ENCODE peak calls at places on chromosomes 6 and 20, in six cellular contexts. R, K, S, E, B and Q are unnamed samples.

GRCh38 chr6:70955441-70956190 is 1.2 kb downstream of the B3GAT2 start:
- DNase-seq in S (peak; percentile 82), K (peak; percentile 64), R (peak; percentile 96), E (peak; percentile 11), B (peak; percentile 70), Q (peak; percentile 97)

GRCh38 chr6:149130093-149130872 is 187.2 kb upstream of the TAB2 start:
- DNase-seq in R (no peak), S (no peak), B (no peak), K (no peak), E (no peak), Q (no peak)

GRCh38 chr20:1911536-1911935 is 16.3 kb downstream of the SIRPA start:
- DNase-seq in R (no peak), K (no peak), S (no peak), E (no peak), B (no peak), Q (no peak)

GRCh38 chr6:132530293-132530974 is 7.6 kb upstream of the TAAR9 start:
- DNase-seq in B (no peak), E (peak; percentile 21), R (peak; percentile 82), S (peak; percentile 81), K (peak; percentile 72), Q (peak; percentile 58)

GRCh38 chr6:44478158-44478557 is 90.7 kb downstream of the CDC5L start:
- DNase-seq in R (no peak), S (no peak), E (no peak), K (no peak), B (no peak), Q (no peak)

GRCh38 chr20:56582557-56582956 is 46.5 kb upstream of the TFAP2C start:
- DNase-seq in B (no peak), S (no peak), K (no peak), R (no peak), E (no peak), Q (no peak)

GRCh38 chr6:117681321-117681720 is 6.1 kb downstream of the NUS1 start:
- DNase-seq in R (no peak), S (no peak), E (no peak), K (no peak), B (no peak), Q (no peak)

GRCh38 chr20:50126662-50127061 is 13.7 kb upstream of the UBE2V1 start:
- DNase-seq in E (no peak), K (no peak), R (no peak), B (no peak), S (no peak), Q (no peak)

GRCh38 chr20:21265457-21266190 is 37.5 kb upstream of the XRN2 start:
- DNase-seq in S (no peak), K (no peak), R (no peak), B (no peak), E (no peak), Q (no peak)

GRCh38 chr20:56454754-56455153 is 13.7 kb upstream of the RTF2 start:
- DNase-seq in R (no peak), B (no peak), S (no peak), E (no peak), K (no peak), Q (no peak)

GRCh38 chr6:27237089-27237723 is 10.3 kb upstream of the PRSS16 start:
- DNase-seq in B (no peak), K (peak; percentile 27), E (no peak), S (peak; percentile 91), R (peak; percentile 83), Q (peak; percentile 80)

GRCh38 chr6:105097288-105097687 is 82.5 kb downstream of the POPDC3 start:
- DNase-seq in S (no peak), E (no peak), R (no peak), K (no peak), B (no peak), Q (no peak)

GRCh38 chr20:56187791-56188190 is 60.7 kb upstream of the MC3R start:
- DNase-seq in B (no peak), R (no peak), K (peak; percentile 16), S (peak; percentile 6), E (no peak), Q (no peak)

GRCh38 chr6:36676142-36677058 is 2.1 kb upstream of the CDKN1A start:
- DNase-seq in K (peak; percentile 81), B (no peak), E (no peak), R (no peak), S (no peak), Q (no peak)

GRCh38 chr6:106973841-106974336 is 640 bp downstream of the CD24 start:
- DNase-seq in K (no peak), E (no peak), B (no peak), S (no peak), R (peak; percentile 32), Q (peak; percentile 33)

GRCh38 chr20:1500496-1500895 is 9.3 kb upstream of the SIRPB2 start:
- DNase-seq in E (no peak), K (no peak), R (peak; percentile 77), S (no peak), B (no peak), Q (no peak)

GRCh38 chr20:8464368-8464767 is 332.3 kb downstream of the PLCB1 start:
- DNase-seq in R (no peak), K (peak; percentile 66), E (no peak), B (no peak), S (no peak), Q (no peak)

GRCh38 chr20:64049887-64050260 is 435 bp upstream of the SOX18 start:
- DNase-seq in S (peak; percentile 77), K (no peak), B (no peak), R (no peak), E (no peak), Q (no peak)

GRCh38 chr20:10619427-10619826 is 54.4 kb downstream of the JAG1 start:
- DNase-seq in R (peak; percentile 76), S (no peak), B (no peak), E (no peak), K (no peak), Q (no peak)

GRCh38 chr20:47638851-47639250 is 137.2 kb downstream of the NCOA3 start:
- DNase-seq in R (no peak), B (no peak), S (no peak), K (no peak), E (no peak), Q (no peak)

GRCh38 chr6:158620963-158621693 is 23.4 kb downstream of the DYNLT1 start:
- DNase-seq in B (no peak), S (no peak), K (no peak), R (no peak), E (no peak), Q (no peak)

GRCh38 chr6:5142915-5143314 is 57.8 kb downstream of the PPP1R3G start:
- DNase-seq in E (no peak), K (no peak), R (no peak), B (no peak), S (no peak), Q (no peak)

GRCh38 chr6:42292002-42292735 is 74.5 kb upstream of the MRPS10 start:
- DNase-seq in R (no peak), B (no peak), E (no peak), K (no peak), S (no peak), Q (no peak)

GRCh38 chr20:39910536-39910935 is 778.5 kb downstream of the MAFB start:
- DNase-seq in E (no peak), S (no peak), R (no peak), K (no peak), B (no peak), Q (no peak)

GRCh38 chr6:117547688-117548621 is 54.4 kb downstream of the GOPC start:
- DNase-seq in S (no peak), K (no peak), R (peak; percentile 84), E (no peak), B (no peak), Q (peak; percentile 79)

GRCh38 chr6:35487653-35488516 is 9.0 kb downstream of the TEAD3 start:
- DNase-seq in S (no peak), R (peak; percentile 60), K (no peak), E (no peak), B (no peak), Q (no peak)

GRCh38 chr20:34222208-34222607 is 19.0 kb upstream of the ASIP start:
- DNase-seq in S (no peak), E (no peak), R (no peak), B (no peak), K (no peak), Q (no peak)

GRCh38 chr6:150584596-150584995 is 15.1 kb upstream of the PLEKHG1 start:
- DNase-seq in S (no peak), B (no peak), E (no peak), K (no peak), R (no peak), Q (no peak)
- TF ChIP-seq CREB1 in S (no peak), B (no peak), E (no peak), K (no peak), R (no peak), Q (no peak)

GRCh38 chr6:1229301-1229700 is 82.6 kb upstream of the FOXQ1 start:
- DNase-seq in E (no peak), S (no peak), B (no peak), K (no peak), R (no peak), Q (no peak)
- TF ChIP-seq CREB1 in E (no peak), S (no peak), B (no peak), K (no peak), R (no peak), Q (no peak)

GRCh38 chr20:6766433-6766832 is 1.1 kb upstream of the BMP2 start:
- DNase-seq in E (no peak), S (no peak), B (no peak), R (no peak), K (no peak), Q (no peak)

GRCh38 chr20:6767166-6767535 is 335 bp upstream of the BMP2 start:
- DNase-seq in K (no peak), R (peak; percentile 51), E (no peak), B (no peak), S (no peak), Q (peak; percentile 47)

GRCh38 chr20:6768228-6769185 is 1.0 kb downstream of the BMP2 start:
- DNase-seq in K (no peak), R (peak; percentile 46), S (no peak), E (no peak), B (no peak), Q (peak; percentile 28)

GRCh38 chr20:6765469-6766058 is 1.9 kb upstream of the BMP2 start:
- DNase-seq in R (peak; percentile 59), E (no peak), K (peak; percentile 77), S (peak; percentile 32), B (no peak), Q (no peak)

GRCh38 chr20:6767536-6768227 is at the start of gene BMP2:
- DNase-seq in E (no peak), B (no peak), R (peak; percentile 61), S (peak; percentile 9), K (no peak), Q (peak; percentile 53)
- TF ChIP-seq CREB1 in E (no peak), B (no peak), R (no peak), S (no peak), K (no peak), Q (no peak)

DNA sequence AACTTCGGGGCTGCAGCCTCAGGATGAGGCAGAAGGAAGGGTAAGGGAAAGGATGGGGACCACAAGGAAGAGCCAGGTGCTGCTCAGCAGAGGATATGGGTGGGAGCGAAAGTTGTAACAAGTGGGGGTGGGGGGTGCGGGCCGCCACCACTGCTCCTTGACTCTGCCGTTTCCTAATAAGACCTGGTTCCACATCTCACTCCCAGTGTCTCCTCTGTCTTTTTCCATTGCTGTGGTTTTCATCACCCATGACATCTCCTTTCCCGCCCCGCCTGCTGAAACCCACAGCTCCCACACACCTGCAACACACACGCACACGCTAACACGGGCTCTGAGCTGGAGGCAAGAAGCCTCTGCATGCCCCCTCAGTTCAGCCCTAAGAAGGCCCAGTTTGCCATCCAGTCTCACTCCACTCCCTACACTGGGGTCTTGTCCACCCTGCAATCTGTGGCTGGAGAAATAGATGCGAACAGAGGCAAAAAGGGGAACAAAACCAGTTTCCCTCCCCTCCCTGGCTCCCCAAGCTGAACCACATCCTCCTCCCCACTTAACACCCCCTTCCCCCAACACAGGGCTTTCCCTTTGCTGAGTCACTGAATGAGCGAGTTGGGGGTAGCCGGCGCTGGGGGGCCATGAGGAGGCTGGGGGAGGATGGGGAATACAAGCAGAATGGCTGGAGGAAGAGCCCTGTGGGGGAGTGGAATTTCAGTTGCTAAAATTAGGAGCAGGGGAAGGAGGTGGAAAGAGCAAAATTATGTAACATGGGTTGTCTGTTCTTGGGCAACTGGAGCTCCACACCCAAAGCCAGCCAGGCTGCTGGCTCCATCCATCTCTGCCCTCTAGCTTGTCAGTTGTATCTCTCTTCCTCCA is 11.5 kb downstream of the NFKBIL1 start:
- DNase-seq in E (peak; percentile 87), K (no peak), B (no peak), R (no peak), S (peak; percentile 83), Q (no peak)
- TF ChIP-seq CREB1 in E (peak; percentile 84), K (no peak), B (no peak), R (no peak), S (no peak), Q (no peak)